ENCODE peak calls at places on chromosomes 4 and X, in nine cellular contexts. E is tibial nerve, P is transverse colon, R is Peyer's patch, J is heart left ventricle, M is stomach, B is IMR-90, G is ovary, O is K562. Z is an unnamed sample.

GRCh38 chr4:2371765-2372487 is 46.5 kb downstream of the ZFYVE28 start:
- DNase-seq in E (no peak), B (no peak), J (no peak), O (no peak), M (no peak), P (no peak), G (no peak), R (no peak), Z (no peak)

GRCh38 chr4:146327859-146328258 is 113.5 kb downstream of the REELD1 start:
- DNase-seq in O (no peak), J (no peak), G (no peak), R (no peak), B (no peak), E (no peak), M (no peak), P (no peak), Z (no peak)

GRCh38 chrX:8879750-8880149 is 78.6 kb upstream of the FAM9A start:
- DNase-seq in R (peak), B (peak), G (no peak), J (no peak), E (no peak), O (peak), M (peak), P (peak), Z (no peak)

GRCh38 chr4:70225824-70226223 is at the start of gene FDCSP:
- DNase-seq in E (no peak), B (no peak), O (no peak), M (no peak), G (no peak), R (no peak), J (no peak), P (no peak), Z (no peak)

GRCh38 chr4:185820119-185821028 is 8.4 kb upstream of the SORBS2 start:
- DNase-seq in R (no peak), G (no peak), M (peak), E (no peak), P (no peak), B (no peak), O (no peak), J (no peak), Z (no peak)

GRCh38 chr4:40749717-40750460 is at the start of gene NSUN7:
- DNase-seq in E (no peak), J (peak), B (no peak), R (peak), G (peak), P (peak), O (no peak), M (peak), Z (peak)

GRCh38 chr4:13907255-13907751 is 279.8 kb upstream of the BOD1L1 start:
- DNase-seq in P (no peak), R (peak), G (no peak), E (no peak), B (peak), O (no peak), M (no peak), J (no peak), Z (no peak)

GRCh38 chr4:166700592-166700991 is 533.7 kb downstream of the SPOCK3 start:
- DNase-seq in O (no peak), G (no peak), J (no peak), E (no peak), B (no peak), P (no peak), R (no peak), M (no peak), Z (no peak)

GRCh38 chr4:180652533-180652932 is 1590.7 kb upstream of the TENM3 start:
- DNase-seq in P (no peak), R (no peak), O (no peak), M (no peak), E (no peak), B (no peak), G (no peak), J (no peak), Z (no peak)

GRCh38 chr4:98469776-98470175 is 188.6 kb downstream of the TSPAN5 start:
- DNase-seq in R (no peak), G (no peak), J (no peak), P (no peak), E (no peak), B (peak), O (no peak), M (no peak), Z (no peak)

GRCh38 chrX:68490644-68491043 is 8.2 kb upstream of the YIPF6 start:
- DNase-seq in G (no peak), P (no peak), O (peak), E (no peak), R (no peak), B (peak), J (no peak), M (no peak), Z (no peak)

GRCh38 chrX:86047174-86047991 is at the start of gene CHM:
- DNase-seq in O (peak), M (peak), P (peak), E (peak), G (peak), B (peak), R (peak), J (peak), Z (peak)

GRCh38 chrX:51837451-51837850 is 56.0 kb upstream of the MAGED1 start:
- DNase-seq in E (no peak), P (no peak), R (no peak), B (no peak), M (no peak), G (no peak), J (no peak), O (no peak), Z (no peak)

GRCh38 chr4:10416441-10416840 is 40.8 kb downstream of the ZNF518B start:
- DNase-seq in R (no peak), M (no peak), O (no peak), B (no peak), P (no peak), E (no peak), G (no peak), J (no peak), Z (no peak)

GRCh38 chr4:123256901-123257300 is 139.7 kb upstream of the SPRY1 start:
- DNase-seq in M (no peak), B (no peak), G (no peak), P (no peak), O (no peak), J (no peak), E (no peak), R (no peak), Z (no peak)

GRCh38 chr4:41572414-41572986 is 34.5 kb downstream of the LIMCH1 start:
- DNase-seq in M (no peak), G (no peak), B (no peak), E (no peak), O (no peak), P (no peak), J (no peak), R (no peak), Z (no peak)

GRCh38 chr4:92236907-92237306 is 66.9 kb upstream of the GRID2 start:
- DNase-seq in G (no peak), R (no peak), J (no peak), B (peak), P (no peak), M (no peak), O (no peak), E (no peak), Z (no peak)

GRCh38 chr4:90181644-90182043 is 54.5 kb downstream of the CCSER1 start:
- DNase-seq in G (no peak), M (no peak), J (no peak), O (no peak), P (no peak), E (no peak), R (peak), B (no peak), Z (no peak)

GRCh38 chr4:42487230-42487629 is 89.9 kb downstream of the SHISA3 start:
- DNase-seq in E (no peak), J (no peak), P (no peak), O (no peak), R (no peak), G (no peak), B (no peak), M (no peak), Z (no peak)

GRCh38 chr4:146255874-146256273 is 41.5 kb downstream of the REELD1 start:
- DNase-seq in E (no peak), G (no peak), R (no peak), J (no peak), O (no peak), B (peak), M (no peak), P (no peak), Z (no peak)

GRCh38 chr4:184267673-184268573 is 50.2 kb upstream of the ENPP6 start:
- DNase-seq in J (peak), P (peak), G (no peak), B (peak), E (no peak), R (peak), M (peak), O (peak), Z (peak)

GRCh38 chr4:189769131-189769530 is 171.5 kb upstream of the FRG1 start:
- DNase-seq in R (no peak), P (no peak), O (no peak), J (no peak), E (no peak), B (no peak), G (no peak), M (no peak), Z (no peak)

GRCh38 chr4:189765271-189765670 is 175.4 kb upstream of the FRG1 start:
- DNase-seq in E (no peak), R (no peak), M (no peak), P (no peak), J (no peak), G (no peak), O (no peak), B (no peak), Z (no peak)

DNA sequence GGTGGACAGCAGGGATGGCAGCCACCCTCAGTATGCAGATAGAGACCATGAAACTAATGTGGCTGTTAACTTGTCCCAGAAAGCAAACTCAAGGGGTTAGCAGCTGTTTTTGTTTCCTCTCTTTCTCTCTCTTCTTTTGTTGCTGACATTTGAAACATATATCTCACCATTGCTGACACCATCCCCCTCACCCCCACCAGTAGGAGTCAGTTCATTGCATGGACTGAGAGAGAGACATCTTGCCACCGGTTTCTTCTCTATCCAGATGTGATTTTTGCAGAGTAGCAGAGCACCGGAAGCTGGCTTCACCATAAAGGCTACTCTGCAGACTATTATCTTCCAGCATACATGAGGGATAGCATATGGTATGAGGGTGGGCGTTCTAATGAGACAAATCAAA is 177.1 kb upstream of the FRG1 start:
- DNase-seq in R (no peak), M (no peak), G (no peak), O (no peak), B (no peak), J (no peak), E (no peak), P (no peak), Z (no peak)
- H3K4me3 ChIP-seq in R (no peak), M (no peak), G (no peak), O (no peak), B (no peak), J (no peak), E (no peak), P (no peak), Z (no peak)

DNA sequence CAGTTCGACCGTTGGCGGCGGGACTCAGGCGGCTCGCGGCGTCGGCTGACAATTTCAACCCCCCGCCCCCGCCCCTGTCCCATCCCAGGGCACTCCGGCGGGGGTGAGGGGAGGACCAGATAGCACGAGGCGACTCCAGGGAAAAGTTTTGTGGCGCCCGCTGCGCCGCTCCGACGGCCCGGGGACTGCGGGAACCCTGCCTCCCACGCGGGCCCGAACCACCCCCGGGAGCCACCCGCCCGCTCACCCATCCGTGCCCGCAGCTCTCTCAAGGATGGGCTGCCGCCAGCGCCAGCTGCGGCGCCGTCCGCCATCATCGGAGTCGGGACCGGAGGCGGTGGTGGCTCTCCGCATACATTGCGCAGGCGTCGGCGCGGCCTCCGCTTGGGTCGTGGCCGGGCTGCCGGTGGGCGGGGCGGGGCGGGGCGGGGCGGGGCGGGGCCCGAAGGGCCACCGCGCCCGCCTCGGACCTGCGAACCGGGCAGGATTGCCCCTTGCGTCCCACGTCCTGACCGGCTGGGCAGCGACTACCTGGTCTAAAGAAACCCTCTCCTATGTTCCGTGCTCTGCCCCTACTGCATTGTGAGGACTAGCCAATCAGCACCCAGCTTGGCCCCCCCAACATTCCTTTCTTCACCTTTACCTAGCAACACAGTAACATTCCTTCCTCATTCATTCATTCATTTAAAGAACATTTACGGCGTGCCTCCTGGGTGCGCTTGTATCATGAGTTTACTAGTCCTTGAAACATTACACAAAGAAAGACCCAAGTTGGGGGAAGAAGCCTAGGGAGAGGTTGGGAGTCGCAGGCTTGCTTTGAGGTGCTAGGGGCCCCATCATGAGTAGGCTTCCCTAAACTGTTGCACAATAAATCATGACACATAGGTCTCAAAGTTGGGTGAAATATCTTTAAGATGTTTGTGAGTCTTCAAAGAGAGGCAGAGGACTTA is at the start of gene MAP7D3:
- DNase-seq in P (peak), O (peak), B (peak), E (peak), G (peak), J (peak), R (peak), M (peak), Z (no peak)
- TF ChIP-seq POLR2A in P (no peak), O (peak), B (peak), E (no peak), G (no peak), J (no peak), R (peak), M (no peak), Z (no peak)

GRCh38 chrX:134758652-134759051 is 100.4 kb upstream of the PLAC1 start:
- DNase-seq in P (no peak), R (no peak), J (no peak), E (no peak), G (no peak), B (no peak), M (no peak), O (no peak), Z (no peak)

GRCh38 chrX:134760671-134761070 is 102.4 kb upstream of the PLAC1 start:
- DNase-seq in M (no peak), E (no peak), B (no peak), O (no peak), R (no peak), G (no peak), P (no peak), J (no peak), Z (no peak)

GRCh38 chrX:134761788-134762187 is 103.5 kb upstream of the PLAC1 start:
- DNase-seq in R (no peak), O (no peak), G (no peak), E (no peak), P (no peak), J (no peak), M (no peak), B (no peak), Z (no peak)

GRCh38 chrX:134764202-134764785 is 106.0 kb upstream of the PLAC1 start:
- DNase-seq in E (no peak), O (peak), P (no peak), B (no peak), J (no peak), R (no peak), M (no peak), G (no peak), Z (no peak)
- TF ChIP-seq CTCF in E (no peak), O (peak), P (peak), B (peak), J (no peak), R (peak), M (no peak), G (no peak), Z (no peak)

DNA sequence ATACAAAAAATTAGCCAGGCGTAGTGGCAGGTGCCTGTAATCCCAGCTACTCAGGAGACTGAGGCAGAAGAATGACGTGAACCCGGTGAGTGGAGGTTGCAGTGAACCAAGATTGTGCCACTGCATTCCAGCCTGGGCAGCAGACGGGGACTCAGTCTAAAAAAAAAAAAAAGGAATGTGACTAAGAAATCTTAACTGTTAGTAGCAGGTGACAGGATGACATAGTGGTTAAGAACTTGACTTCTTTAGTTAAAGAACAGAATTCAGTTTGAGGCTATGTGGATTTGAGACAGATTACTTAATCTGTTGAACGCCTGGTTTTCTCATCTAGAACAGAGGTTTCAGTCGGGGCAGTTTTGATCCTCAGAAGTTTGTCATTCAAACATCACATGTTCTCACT is 3.2 kb downstream of the TRMT44 start:
- DNase-seq in O (no peak), E (no peak), R (no peak), B (no peak), J (no peak), M (no peak), P (no peak), G (no peak), Z (no peak)
- H3K4me3 ChIP-seq in O (no peak), E (no peak), R (no peak), B (no peak), J (no peak), M (no peak), P (no peak), G (no peak), Z (no peak)

GRCh38 chr4:140755811-140756291 is 334 bp downstream of the TBC1D9 start:
- DNase-seq in R (peak), O (no peak), P (peak), B (peak), M (peak), J (peak), G (peak), E (no peak), Z (no peak)
- TF ChIP-seq POLR2A in R (no peak), O (no peak), P (no peak), B (no peak), M (no peak), J (no peak), G (no peak), E (no peak), Z (no peak)

DNA sequence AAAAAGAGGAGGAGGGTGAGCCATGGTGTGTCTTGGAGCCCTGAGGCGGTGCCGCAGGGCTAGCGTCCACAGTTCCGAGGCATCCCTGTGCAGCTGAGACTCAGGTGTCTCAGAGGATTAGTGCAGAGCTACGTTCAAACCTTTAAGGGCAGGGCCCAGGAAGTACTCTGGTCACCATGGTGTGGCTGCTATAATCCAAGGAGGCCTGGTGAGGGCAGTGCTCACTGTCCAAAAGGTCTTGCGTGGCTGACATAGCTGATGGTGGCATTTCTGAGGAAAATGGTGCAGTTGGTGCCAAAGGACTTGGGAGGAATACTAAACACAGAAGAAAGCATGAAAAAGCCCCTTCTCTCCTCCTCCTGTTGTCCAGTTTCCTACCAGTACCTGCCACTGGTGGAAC is 146.9 kb downstream of the DCHS2 start:
- DNase-seq in O (peak), P (no peak), B (no peak), J (no peak), E (no peak), R (no peak), M (no peak), G (no peak), Z (no peak)
- TF ChIP-seq CTCF in O (peak), P (no peak), B (no peak), J (no peak), E (no peak), R (no peak), M (no peak), G (no peak), Z (no peak)

DNA sequence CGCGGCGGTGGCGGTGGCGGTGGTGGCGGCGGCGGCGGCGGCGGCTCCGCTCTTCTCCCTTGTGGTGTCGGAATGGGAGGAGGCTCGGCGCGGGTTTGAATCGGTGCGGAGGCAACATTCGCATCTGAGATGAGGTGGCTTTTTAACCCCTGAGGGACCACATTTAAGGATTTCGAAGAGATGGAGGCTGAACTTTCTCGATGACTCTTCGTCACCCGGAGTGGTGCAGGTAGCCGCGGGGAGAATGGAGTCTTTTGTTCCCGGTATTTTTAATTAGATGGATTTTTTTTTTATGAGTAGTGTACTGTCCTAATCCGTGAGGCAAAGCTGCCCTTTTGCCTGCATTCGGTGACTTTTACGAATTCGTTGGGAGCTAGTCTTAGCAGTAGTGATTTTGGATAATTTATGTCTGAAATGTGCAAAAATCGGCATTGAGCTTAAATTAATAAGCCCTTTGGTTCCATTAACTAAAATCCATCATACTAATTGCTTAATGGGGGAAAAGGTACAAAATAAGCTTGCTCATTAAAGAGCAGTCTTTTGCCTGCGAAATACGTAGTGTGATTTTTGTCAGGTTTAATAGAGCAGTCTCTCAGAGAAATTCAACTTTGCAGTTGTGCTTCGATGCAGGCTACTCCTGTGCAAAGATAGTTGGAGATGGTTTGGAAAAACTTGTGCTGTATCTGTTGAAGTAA is 206.1 kb downstream of the TENM3 start:
- DNase-seq in G (no peak), R (no peak), P (no peak), O (peak), M (no peak), J (no peak), B (peak), E (no peak), Z (peak)
- H3K4me3 ChIP-seq in G (peak), R (peak), P (peak), O (peak), M (peak), J (peak), B (peak), E (peak), Z (peak)

Z was measured in lower leg skin.